ENCODE peak calls at places on chromosomes 2 and 18, in nine cellular contexts. S is anterior cingulate cortex; O is GM10248; T is AG04450; E is Kasumi-1; A is NCI-H2081; I is ELF-1; G is stimulated activated CD4-positive, alpha-beta T cell treated with anti-CD3 and anti-CD28 coated beads, Interleukin-1b, Interleukin-23, amount 100 ng/mL, for 4 hours; H is GM12865. B is an unnamed sample.
A peak's percentile ranks its signal among the peaks of the same experiment; 100 is the strongest.

GRCh38 chr2:134431837-134432437 is 178.1 kb downstream of the MGAT5 start:
- DNase-seq in S (no peak), O (no peak), T (no peak), E (no peak), A (no peak), I (peak; percentile 40), G (no peak), H (no peak), B (no peak)

GRCh38 chr2:12321886-12322285 is 394.9 kb upstream of the TRIB2 start:
- DNase-seq in S (no peak), O (no peak), T (no peak), E (no peak), A (no peak), I (no peak), G (no peak), H (no peak), B (no peak)

GRCh38 chr2:107174126-107174525 is 288.2 kb upstream of the ST6GAL2 start:
- DNase-seq in S (no peak), O (no peak), T (no peak), E (no peak), A (no peak), I (no peak), G (no peak), H (no peak), B (no peak)

GRCh38 chr18:26703170-26703933 is 155.0 kb upstream of the KCTD1 start:
- DNase-seq in S (no peak), O (no peak), T (no peak), E (no peak), A (no peak), I (peak; percentile 31), G (no peak), H (peak; percentile 27), B (peak; percentile 8)

GRCh38 chr2:234929002-234929401 is 22.8 kb upstream of the SH3BP4 start:
- DNase-seq in S (no peak), O (no peak), T (no peak), E (no peak), A (no peak), I (peak; percentile 47), G (no peak), H (no peak), B (no peak)

GRCh38 chr2:7765236-7765635 is 848.0 kb downstream of the RNF144A start:
- DNase-seq in S (no peak), O (no peak), T (no peak), E (no peak), A (no peak), I (no peak), G (no peak), H (no peak), B (no peak)

GRCh38 chr2:200796561-200796960 is 15.1 kb upstream of the BZW1 start:
- DNase-seq in S (no peak), O (no peak), T (no peak), E (no peak), A (no peak), I (no peak), G (no peak), H (no peak), B (no peak)

GRCh38 chr2:145563752-145564615 is 1044.1 kb upstream of the ZEB2 start:
- DNase-seq in S (no peak), O (no peak), T (peak; percentile 24), E (no peak), A (peak; percentile 4), I (peak; percentile 72), G (no peak), H (no peak), B (peak; percentile 56)

GRCh38 chr2:12725238-12726187 is 8.8 kb downstream of the TRIB2 start:
- DNase-seq in S (no peak), O (no peak), T (no peak), E (no peak), A (no peak), I (no peak), G (no peak), H (no peak), B (no peak)

GRCh38 chr2:109103286-109103685 is 25.7 kb upstream of the SH3RF3 start:
- DNase-seq in S (no peak), O (no peak), T (no peak), E (no peak), A (no peak), I (no peak), G (no peak), H (no peak), B (no peak)

GRCh38 chr2:80303006-80303741 is 1.4 kb downstream of the LRRTM1 start:
- DNase-seq in S (peak; percentile 39), O (peak; percentile 10), T (no peak), E (no peak), A (no peak), I (peak; percentile 69), G (no peak), H (no peak), B (no peak)

GRCh38 chr2:60945341-60945740 is 64.0 kb downstream of the REL start:
- DNase-seq in S (no peak), O (no peak), T (no peak), E (no peak), A (no peak), I (no peak), G (no peak), H (no peak), B (no peak)

GRCh38 chr2:62774555-62775366 is 69.2 kb downstream of the EHBP1 start:
- DNase-seq in S (no peak), O (peak; percentile 28), T (no peak), E (peak; percentile 60), A (peak; percentile 11), I (no peak), G (no peak), H (peak; percentile 41), B (peak; percentile 62)

GRCh38 chr2:19362094-19362649 is 3.7 kb upstream of the OSR1 start:
- DNase-seq in S (no peak), O (peak; percentile 42), T (no peak), E (peak; percentile 27), A (no peak), I (no peak), G (no peak), H (no peak), B (peak; percentile 36)

GRCh38 chr2:171086352-171087290 is 74.1 kb downstream of the TLK1 start:
- DNase-seq in S (no peak), O (peak; percentile 18), T (peak; percentile 7), E (peak; percentile 94), A (peak; percentile 28), I (peak; percentile 51), G (no peak), H (peak; percentile 41), B (peak; percentile 58)

GRCh38 chr18:33805592-33805991 is 227.6 kb downstream of the ASXL3 start:
- DNase-seq in S (no peak), O (no peak), T (no peak), E (no peak), A (no peak), I (no peak), G (no peak), H (no peak), B (no peak)

GRCh38 chr18:79856119-79857080 is 58.7 kb downstream of the KCNG2 start:
- DNase-seq in S (no peak), O (peak; percentile 60), T (no peak), E (peak; percentile 27), A (no peak), I (peak; percentile 82), G (no peak), H (peak; percentile 61), B (no peak)

GRCh38 chr2:55052087-55053061 is 2.1 kb upstream of the RTN4 start:
- DNase-seq in S (no peak), O (no peak), T (no peak), E (peak; percentile 68), A (no peak), I (no peak), G (no peak), H (no peak), B (no peak)

GRCh38 chr2:235235977-235236767 is 257.7 kb upstream of the AGAP1 start:
- DNase-seq in S (no peak), O (no peak), T (no peak), E (no peak), A (no peak), I (no peak), G (no peak), H (no peak), B (no peak)

GRCh38 chr2:238055841-238056240 is 5.0 kb upstream of the SCLY start:
- DNase-seq in S (no peak), O (no peak), T (no peak), E (no peak), A (no peak), I (no peak), G (no peak), H (no peak), B (no peak)